ENCODE peak calls at places on chromosomes 1 and 21, in seven cellular contexts. D, I, P, W, B, K and F are unnamed samples.

GRCh38 chr21:36089946-36090345 is 20.1 kb downstream of the CBR1 start:
- DNase-seq in K (no peak), W (no peak), B (no peak), P (no peak), I (no peak), D (no peak), F (no peak)

GRCh38 chr21:14675774-14676530 is 129.8 kb upstream of the SAMSN1 start:
- DNase-seq in W (no peak), K (peak), D (no peak), I (peak), B (no peak), P (no peak), F (no peak)

GRCh38 chr21:35646606-35647005 is 413.7 kb downstream of the SETD4 start:
- DNase-seq in I (no peak), B (no peak), D (peak), P (no peak), K (no peak), W (no peak), F (no peak)

GRCh38 chr1:183989078-183989577 is 48.4 kb downstream of the COLGALT2 start:
- DNase-seq in W (no peak), B (peak), P (no peak), D (peak), K (peak), I (peak), F (no peak)

GRCh38 chr1:71557138-71557537 is 476.3 kb upstream of the ZRANB2 start:
- DNase-seq in B (no peak), I (no peak), D (no peak), P (no peak), W (no peak), K (no peak), F (no peak)

GRCh38 chr21:33013618-33014017 is 12.1 kb upstream of the OLIG2 start:
- DNase-seq in K (no peak), I (no peak), D (no peak), B (no peak), P (no peak), W (no peak), F (no peak)

GRCh38 chr1:246151796-246152434 is 355.2 kb downstream of the SMYD3 start:
- DNase-seq in B (no peak), W (no peak), D (no peak), P (no peak), I (no peak), K (no peak), F (no peak)

GRCh38 chr1:233448290-233448689 is 120.8 kb downstream of the MAP3K21 start:
- DNase-seq in I (no peak), B (no peak), W (no peak), D (no peak), K (no peak), P (no peak), F (no peak)

GRCh38 chr1:198166900-198167299 is 10.1 kb downstream of the NEK7 start:
- DNase-seq in D (no peak), W (no peak), K (no peak), I (no peak), P (no peak), B (no peak), F (no peak)

GRCh38 chr1:153754266-153754665 is 20.9 kb upstream of the SLC27A3 start:
- DNase-seq in P (no peak), K (no peak), W (no peak), I (no peak), B (no peak), D (no peak), F (no peak)

GRCh38 chr1:160418483-160418882 is 18.1 kb downstream of the VANGL2 start:
- DNase-seq in K (no peak), D (no peak), P (no peak), W (no peak), B (no peak), I (no peak), F (no peak)

GRCh38 chr1:186440584-186440983 is 20.3 kb downstream of the PDC start:
- DNase-seq in P (no peak), W (no peak), D (no peak), K (no peak), B (no peak), I (no peak), F (no peak)

GRCh38 chr1:241447056-241447649 is 72.4 kb downstream of the FH start:
- DNase-seq in K (no peak), D (no peak), B (no peak), P (no peak), I (no peak), W (no peak), F (no peak)

GRCh38 chr1:87678221-87678715 is 349.6 kb downstream of the LMO4 start:
- DNase-seq in W (no peak), K (no peak), P (no peak), B (no peak), I (no peak), D (no peak), F (no peak)

GRCh38 chr1:71045463-71046028 is 2.1 kb downstream of the PTGER3 start:
- DNase-seq in P (no peak), B (no peak), W (no peak), K (no peak), I (no peak), D (no peak), F (no peak)

GRCh38 chr21:39350094-39351006 is 1.5 kb upstream of the HMGN1 start:
- DNase-seq in B (no peak), W (no peak), P (no peak), K (no peak), I (no peak), D (no peak), F (no peak)

GRCh38 chr1:156822680-156823079 is 6.0 kb upstream of the SH2D2A start:
- DNase-seq in D (no peak), W (no peak), B (no peak), I (no peak), K (no peak), P (no peak), F (no peak)

GRCh38 chr1:231855966-231856365 is 229.4 kb downstream of the DISC1 start:
- DNase-seq in I (no peak), B (no peak), P (no peak), W (no peak), D (no peak), K (no peak), F (no peak)

GRCh38 chr1:234782821-234783220 is 172.8 kb upstream of the IRF2BP2 start:
- DNase-seq in D (no peak), W (no peak), I (no peak), K (no peak), B (no peak), P (no peak), F (no peak)

GRCh38 chr1:19390901-19391595 is 78.9 kb downstream of the SLC66A1 start:
- DNase-seq in I (peak), P (no peak), K (peak), W (no peak), D (peak), B (peak), F (peak)

GRCh38 chr1:36956570-36956969 is 77.7 kb downstream of the GRIK3 start:
- DNase-seq in W (no peak), P (no peak), B (no peak), K (no peak), I (no peak), D (no peak), F (no peak)
- H3K4me3 ChIP-seq in W (no peak), P (no peak), B (no peak), K (no peak), I (no peak), D (no peak), F (no peak)

GRCh38 chr1:94325379-94326302 is 88.3 kb upstream of the ARHGAP29 start:
- DNase-seq in K (peak), B (no peak), P (no peak), I (no peak), D (peak), W (no peak), F (no peak)
- H3K4me3 ChIP-seq in K (no peak), B (no peak), P (no peak), I (no peak), D (no peak), W (no peak), F (no peak)

GRCh38 chr1:226653311-226653921 is 85.7 kb downstream of the ITPKB start:
- DNase-seq in W (no peak), I (no peak), B (peak), D (no peak), K (no peak), P (peak), F (no peak)

GRCh38 chr1:226651041-226651731 is 87.9 kb downstream of the ITPKB start:
- DNase-seq in B (peak), D (no peak), P (peak), K (no peak), I (no peak), W (no peak), F (no peak)

GRCh38 chr1:226654046-226654445 is 85.0 kb downstream of the ITPKB start:
- DNase-seq in W (no peak), D (no peak), K (no peak), P (peak), I (no peak), B (peak), F (no peak)

GRCh38 chr1:226651732-226652105 is 87.4 kb downstream of the ITPKB start:
- DNase-seq in D (no peak), B (peak), P (peak), K (no peak), W (no peak), I (no peak), F (no peak)

DNA sequence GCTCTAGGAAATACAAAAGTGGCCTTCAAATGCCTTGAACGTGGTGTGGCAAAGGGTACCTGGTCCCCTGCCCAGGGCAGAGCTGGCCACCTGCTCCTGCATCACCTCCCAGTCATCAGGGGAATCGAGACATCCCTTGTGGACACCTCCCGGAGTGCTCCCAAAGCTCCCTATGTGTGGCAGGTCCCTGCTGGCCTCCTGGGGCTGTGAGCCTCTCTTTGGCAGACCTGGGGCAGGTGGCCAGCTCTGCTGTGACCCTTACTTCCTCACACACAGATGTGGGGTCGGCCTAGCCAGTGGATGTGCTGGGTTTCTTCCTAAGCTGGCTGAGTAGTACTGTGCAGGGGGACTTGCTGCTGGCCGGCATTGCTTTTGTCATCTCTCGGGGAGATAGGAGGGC is 86.5 kb downstream of the ITPKB start:
- DNase-seq in P (peak), D (no peak), W (no peak), B (peak), K (no peak), I (no peak), F (no peak)
- H3K4me3 ChIP-seq in P (no peak), D (no peak), W (no peak), B (no peak), K (no peak), I (no peak), F (no peak)

DNA sequence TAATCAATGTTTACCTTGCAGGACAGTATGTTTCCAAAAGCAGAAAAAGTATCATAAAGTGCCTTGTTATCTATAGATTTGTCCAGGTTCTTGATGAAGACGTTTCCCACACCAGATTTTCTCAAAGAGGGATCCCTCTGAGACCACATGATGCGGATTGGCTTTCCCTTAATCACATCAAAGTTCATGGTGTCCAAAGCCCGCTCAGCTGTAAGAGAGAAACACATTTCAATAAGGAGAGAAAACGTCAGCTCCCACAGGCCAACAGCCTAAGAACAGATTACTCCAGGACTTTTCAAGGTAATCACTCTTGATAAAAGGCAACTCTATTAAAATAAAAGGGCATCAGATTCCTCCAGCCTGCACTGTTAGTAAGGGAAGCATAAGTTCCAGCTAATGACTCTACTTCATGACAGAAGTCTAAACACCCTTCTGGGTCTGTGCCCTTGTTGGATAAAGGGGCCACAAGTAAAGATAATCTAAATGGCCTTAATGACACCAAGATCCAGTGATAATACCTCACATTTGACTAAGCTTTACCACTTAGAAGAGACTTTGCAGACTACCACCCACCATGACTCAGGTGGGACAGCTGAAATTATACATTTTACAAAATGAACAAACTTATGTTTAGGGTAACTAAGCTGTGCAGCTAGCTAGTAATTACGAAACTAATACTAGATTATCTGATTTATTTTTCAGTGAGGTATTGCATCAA is 4.1 kb downstream of the PABPC4 start:
- DNase-seq in B (no peak), K (no peak), W (no peak), D (no peak), P (no peak), I (no peak), F (no peak)
- H3K4me3 ChIP-seq in B (peak), K (no peak), W (no peak), D (no peak), P (no peak), I (peak), F (no peak)

GRCh38 chr1:110963666-110964399 is at the start of gene LRIF1:
- DNase-seq in B (peak), D (peak), K (peak), W (peak), P (peak), I (peak), F (peak)

GRCh38 chr1:110964400-110964903 is 730 bp upstream of the LRIF1 start:
- DNase-seq in B (no peak), K (no peak), I (no peak), P (no peak), W (no peak), D (no peak), F (no peak)

GRCh38 chr1:110960777-110961420 is 2.8 kb downstream of the LRIF1 start:
- DNase-seq in I (no peak), B (no peak), D (no peak), K (no peak), P (no peak), W (no peak), F (no peak)

GRCh38 chr1:110962892-110963665 is 643 bp downstream of the LRIF1 start:
- DNase-seq in I (peak), P (peak), W (peak), K (peak), B (peak), D (peak), F (peak)

DNA sequence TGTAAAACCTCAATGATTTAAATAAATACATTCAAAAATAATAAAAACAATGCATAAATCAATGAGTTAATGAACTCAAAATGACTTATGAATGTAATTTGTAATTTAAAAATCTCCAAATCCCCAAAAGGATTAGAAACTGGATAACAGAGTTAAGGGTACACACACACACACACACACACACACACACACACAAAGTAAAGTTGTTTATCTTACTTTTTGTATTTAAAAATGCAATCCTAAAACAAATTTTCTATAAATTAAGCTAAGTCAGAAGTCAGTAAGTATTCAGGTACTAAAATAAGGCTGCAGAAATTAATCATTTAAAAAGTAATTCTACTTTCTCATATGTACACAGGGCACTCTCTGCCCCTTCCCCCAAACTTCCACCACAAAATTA is 1.8 kb downstream of the LRIF1 start:
- DNase-seq in W (no peak), I (no peak), D (no peak), P (no peak), K (no peak), B (no peak), F (no peak)
- H3K4me3 ChIP-seq in W (no peak), I (peak), D (peak), P (no peak), K (no peak), B (peak), F (no peak)

GRCh38 chr1:31549807-31550620 is 26.3 kb upstream of the TINAGL1 start:
- DNase-seq in I (peak), W (no peak), K (no peak), B (no peak), D (no peak), P (no peak), F (no peak)
- H3K4me3 ChIP-seq in I (peak), W (peak), K (no peak), B (peak), D (peak), P (no peak), F (no peak)

GRCh38 chr1:52601976-52602327 is 219 bp upstream of the GPX7 start:
- DNase-seq in B (no peak), D (no peak), I (no peak), P (no peak), K (no peak), W (no peak), F (no peak)

GRCh38 chr1:52602328-52603300 is at the start of gene GPX7:
- DNase-seq in I (no peak), P (peak), D (peak), W (peak), B (peak), K (peak), F (peak)

GRCh38 chr1:52601519-52601918 is 652 bp upstream of the GPX7 start:
- DNase-seq in K (no peak), P (no peak), W (no peak), I (no peak), D (no peak), B (no peak), F (no peak)

GRCh38 chr1:52603680-52604501 is 1.7 kb downstream of the GPX7 start:
- DNase-seq in W (no peak), P (no peak), D (peak), K (no peak), I (no peak), B (no peak), F (no peak)

GRCh38 chr1:52603301-52603675 is 1.1 kb downstream of the GPX7 start:
- DNase-seq in P (no peak), B (no peak), D (no peak), K (no peak), I (no peak), W (no peak), F (no peak)
- H3K4me3 ChIP-seq in P (no peak), B (peak), D (no peak), K (no peak), I (peak), W (peak), F (peak)

GRCh38 chr1:39671433-39671792 is 494 bp downstream of the NT5C1A start:
- DNase-seq in B (peak), P (peak), D (no peak), W (no peak), K (peak), I (no peak), F (no peak)

GRCh38 chr1:39670689-39671088 is 1.2 kb downstream of the NT5C1A start:
- DNase-seq in P (no peak), I (no peak), D (no peak), K (no peak), W (no peak), B (no peak), F (no peak)

GRCh38 chr1:39673215-39673614 is 1.3 kb upstream of the NT5C1A start:
- DNase-seq in P (no peak), W (no peak), K (no peak), B (no peak), I (no peak), D (no peak), F (no peak)

GRCh38 chr1:39672551-39672947 is 642 bp upstream of the NT5C1A start:
- DNase-seq in W (no peak), I (no peak), K (peak), P (no peak), B (no peak), D (no peak), F (no peak)

GRCh38 chr1:39671793-39672550 is at the start of gene NT5C1A:
- DNase-seq in D (no peak), W (peak), P (peak), B (peak), I (no peak), K (peak), F (no peak)
- H3K4me3 ChIP-seq in D (peak), W (peak), P (peak), B (peak), I (peak), K (peak), F (peak)